ENCODE peak calls at places on chromosomes 6 and 20, in four cellular contexts. U is left cardiac atrium, Q is SK-N-MC, K is colonic mucosa. V is an unnamed sample.

GRCh38 chr6:37617073-37617472 is 80.6 kb downstream of the MDGA1 start:
- DNase-seq in Q (no peak), K (no peak), U (no peak), V (no peak)

GRCh38 chr20:49169547-49169946 is 18.6 kb downstream of the STAU1 start:
- DNase-seq in U (no peak), K (no peak), Q (no peak), V (no peak)

GRCh38 chr6:110999634-111000270 is 17.9 kb downstream of the RPF2 start:
- DNase-seq in U (no peak), K (no peak), Q (peak), V (peak)

GRCh38 chr6:45320349-45320748 is 7.8 kb upstream of the RUNX2 start:
- DNase-seq in U (no peak), K (no peak), Q (no peak), V (no peak)

GRCh38 chr6:168116446-168116974 is 37.5 kb upstream of the FRMD1 start:
- DNase-seq in K (no peak), Q (no peak), U (no peak), V (no peak)

GRCh38 chr20:21137078-21137477 is 11.2 kb downstream of the KIZ start:
- DNase-seq in U (no peak), K (no peak), Q (no peak), V (no peak)

GRCh38 chr6:26538936-26539615 is 910 bp downstream of the HMGN4 start:
- DNase-seq in K (no peak), U (no peak), Q (no peak), V (no peak)

GRCh38 chr6:83008631-83009030 is 57.0 kb downstream of the UBE3D start:
- DNase-seq in Q (no peak), U (no peak), K (no peak), V (peak)

GRCh38 chr6:160111812-160112211 is 9.8 kb upstream of the SLC22A1 start:
- DNase-seq in K (no peak), Q (no peak), U (no peak), V (no peak)

GRCh38 chr20:24522452-24523330 is 53.3 kb downstream of the SYNDIG1 start:
- DNase-seq in U (no peak), K (no peak), Q (no peak), V (no peak)

GRCh38 chr20:46642265-46642942 is 8.9 kb downstream of the SLC13A3 start:
- DNase-seq in Q (no peak), K (no peak), U (no peak), V (no peak)

GRCh38 chr6:138540468-138540867 is 41.2 kb upstream of the NHSL1 start:
- DNase-seq in U (no peak), K (no peak), Q (no peak), V (no peak)

GRCh38 chr6:45896783-45897441 is 118.7 kb downstream of the CLIC5 start:
- DNase-seq in K (no peak), U (no peak), Q (peak), V (no peak)

GRCh38 chr6:53805725-53806124 is 10.9 kb downstream of the LRRC1 start:
- DNase-seq in Q (no peak), K (no peak), U (no peak), V (no peak)

GRCh38 chr6:109236140-109237081 is 141.1 kb downstream of the CEP57L1 start:
- DNase-seq in U (no peak), K (no peak), Q (no peak), V (peak)

GRCh38 chr6:100462990-100463684 is 1.6 kb downstream of the SIM1 start:
- DNase-seq in U (no peak), K (no peak), Q (no peak), V (no peak)

GRCh38 chr6:14799928-14800327 is 445.9 kb upstream of the JARID2 start:
- DNase-seq in K (peak), U (peak), Q (peak), V (peak)

V was measured in T47D.